ENCODE peak calls at places on chromosomes 13 and 19, in ten cellular contexts. O, B, N, P, H, W, T, G, A and L are unnamed samples.

GRCh38 chr19:52922841-52923781 is at the start of gene ZNF888:
- DNase-seq in O (peak; percentile 81), G (peak; percentile 97), T (peak; percentile 83), W (peak; percentile 91), N (peak; percentile 94), P (peak; percentile 92), H (peak; percentile 91), B (peak; percentile 70), A (peak; percentile 79), L (peak; percentile 96)

GRCh38 chr13:98643479-98643878 is 66.6 kb upstream of the STK24 start:
- DNase-seq in G (no peak), B (no peak), T (no peak), W (no peak), O (no peak), A (no peak), P (no peak), N (no peak), H (no peak), L (no peak)

GRCh38 chr13:105994340-105994739 is 541.1 kb downstream of the EFNB2 start:
- DNase-seq in A (no peak), W (no peak), N (no peak), H (no peak), T (no peak), B (no peak), O (no peak), P (no peak), G (no peak), L (no peak)

GRCh38 chr19:35528218-35529038 is at the start of gene SBSN:
- DNase-seq in T (no peak), G (no peak), A (no peak), B (no peak), W (no peak), O (no peak), P (no peak), H (no peak), N (no peak), L (no peak)

GRCh38 chr13:32846020-32846451 is 170.2 kb upstream of the KL start:
- DNase-seq in T (no peak), H (no peak), G (no peak), N (no peak), B (no peak), O (no peak), A (no peak), W (no peak), P (no peak), L (no peak)

GRCh38 chr13:60044321-60044720 is 119.4 kb downstream of the DIAPH3 start:
- DNase-seq in H (no peak), G (no peak), P (no peak), O (no peak), A (no peak), N (no peak), T (no peak), W (no peak), B (no peak), L (no peak)

GRCh38 chr13:79654520-79654919 is 173.6 kb downstream of the NDFIP2 start:
- DNase-seq in T (no peak), B (no peak), G (no peak), P (no peak), H (no peak), N (no peak), W (no peak), O (no peak), A (no peak), L (no peak)

GRCh38 chr13:44903596-44903995 is 85.7 kb downstream of the NUFIP1 start:
- DNase-seq in O (peak; percentile 69), H (peak; percentile 47), A (no peak), B (peak; percentile 26), W (peak; percentile 81), N (peak; percentile 93), P (no peak), T (no peak), G (no peak), L (peak; percentile 67)

GRCh38 chr13:40247845-40248244 is 418.6 kb downstream of the FOXO1 start:
- DNase-seq in P (no peak), O (no peak), A (no peak), T (no peak), N (no peak), G (no peak), W (no peak), B (no peak), H (no peak), L (no peak)

GRCh38 chr19:53537523-53538377 is at the start of gene ZNF331:
- DNase-seq in G (peak; percentile 95), W (peak; percentile 84), P (peak; percentile 96), O (peak; percentile 83), H (peak; percentile 79), N (peak; percentile 94), B (peak; percentile 69), T (peak; percentile 84), A (peak; percentile 90), L (peak; percentile 93)

GRCh38 chr13:37369618-37370017 is 228.9 kb downstream of the POSTN start:
- DNase-seq in T (no peak), G (no peak), P (no peak), H (no peak), B (no peak), O (no peak), N (no peak), A (no peak), W (no peak), L (no peak)

GRCh38 chr13:50512602-50513527 is 330.6 kb downstream of the DLEU7 start:
- DNase-seq in W (peak; percentile 65), O (peak; percentile 73), T (peak; percentile 63), G (peak; percentile 95), A (no peak), N (peak; percentile 80), P (peak; percentile 69), B (no peak), H (no peak), L (peak; percentile 81)

GRCh38 chr19:35357867-35358573 is at the start of gene FFAR3:
- DNase-seq in T (peak; percentile 49), B (peak; percentile 42), W (no peak), G (no peak), H (peak; percentile 58), P (no peak), A (no peak), N (peak; percentile 67), O (peak; percentile 38), L (peak; percentile 68)

GRCh38 chr19:55676889-55677505 is 2.0 kb downstream of the EPN1 start:
- DNase-seq in N (no peak), H (no peak), B (no peak), A (no peak), G (peak; percentile 65), W (no peak), O (no peak), P (no peak), T (no peak), L (no peak)

GRCh38 chr19:55678121-55678671 is 3.2 kb downstream of the EPN1 start:
- DNase-seq in O (no peak), G (peak; percentile 97), T (no peak), B (peak; percentile 41), P (no peak), A (no peak), H (no peak), N (no peak), W (no peak), L (no peak)

GRCh38 chr19:55675661-55676354 is 782 bp downstream of the EPN1 start:
- DNase-seq in T (no peak), H (no peak), G (peak; percentile 58), B (no peak), W (no peak), O (no peak), P (no peak), N (no peak), A (no peak), L (no peak)

GRCh38 chr19:55676384-55676783 is 1.4 kb downstream of the EPN1 start:
- DNase-seq in B (no peak), A (no peak), W (no peak), P (no peak), H (peak; percentile 86), N (no peak), T (no peak), G (peak; percentile 56), O (no peak), L (no peak)

DNA sequence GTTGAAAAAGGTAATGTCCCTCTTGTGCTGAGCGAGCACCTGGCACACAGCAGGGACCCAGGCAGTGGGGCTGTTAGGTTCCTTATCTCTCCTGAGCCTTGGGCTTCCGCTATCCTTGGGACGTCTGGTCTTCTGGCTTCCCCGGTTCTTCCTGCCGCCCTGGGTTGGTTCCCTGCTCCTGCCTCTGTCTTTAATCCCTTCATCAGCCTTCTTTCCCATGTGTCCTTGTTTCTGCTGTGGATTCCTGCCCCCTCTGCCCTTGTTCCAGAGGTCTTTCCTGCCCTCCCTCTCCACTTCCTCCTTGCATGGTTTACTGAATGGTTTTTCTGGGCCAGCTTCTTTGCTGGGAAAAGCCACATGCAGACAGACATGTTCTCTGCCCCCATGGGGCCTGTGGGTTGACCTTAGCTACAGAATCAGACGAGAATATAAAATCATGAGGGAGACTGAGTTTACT is 2.6 kb downstream of the EPN1 start:
- DNase-seq in O (no peak), B (no peak), A (no peak), G (no peak), H (peak; percentile 51), N (no peak), W (no peak), P (no peak), T (no peak), L (no peak)
- H3K27ac ChIP-seq in O (peak overlapping the region; percentile 47), B (peak overlapping the region; percentile 17), A (no peak overlapping the region), G (peak overlapping the region; percentile 94), H (peak overlapping the region; percentile 43), N (peak overlapping the region; percentile 4), W (peak overlapping the region; percentile 42), P (no peak overlapping the region), T (peak overlapping the region; percentile 77), L (peak overlapping the region; percentile 36)

DNA sequence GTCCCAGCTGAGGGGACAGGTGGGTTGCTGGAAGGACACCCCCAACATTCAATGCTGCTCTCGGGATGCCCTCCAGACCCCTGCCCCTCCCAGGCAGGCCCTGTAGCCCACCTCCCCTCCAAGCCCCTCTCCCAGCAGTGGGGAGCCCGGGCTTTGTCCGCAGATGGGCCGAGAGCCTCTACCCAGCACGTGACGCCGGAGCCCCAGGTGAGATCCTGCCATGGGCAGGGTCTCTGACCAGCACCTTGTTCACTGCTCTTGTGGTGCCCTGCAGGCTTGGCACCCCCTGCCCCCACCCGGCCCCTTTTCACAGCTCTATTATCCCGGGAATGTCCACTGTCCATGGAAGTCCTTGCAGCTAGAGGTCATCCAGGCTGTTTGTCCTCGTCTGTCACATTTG is 76.5 kb downstream of the C1QTNF9 start:
- DNase-seq in P (no peak), H (no peak), W (no peak), A (no peak), G (no peak), B (no peak), N (no peak), T (no peak), O (no peak), L (no peak)
- H3K27ac ChIP-seq in P (no peak overlapping the region), H (no peak overlapping the region), W (no peak overlapping the region), A (no peak overlapping the region), G (no peak overlapping the region), B (no peak overlapping the region), N (no peak overlapping the region), T (no peak overlapping the region), O (no peak overlapping the region), L (no peak overlapping the region)

GRCh38 chr19:16301999-16302694 is 22.5 kb upstream of the KLF2 start:
- DNase-seq in O (no peak), N (no peak), W (no peak), T (no peak), B (no peak), P (no peak), A (no peak), H (no peak), G (peak; percentile 93), L (no peak)
- H3K27ac ChIP-seq in O (no peak overlapping the region), N (no peak overlapping the region), W (no peak overlapping the region), T (no peak overlapping the region), B (no peak overlapping the region), P (no peak overlapping the region), A (no peak overlapping the region), H (no peak overlapping the region), G (peak overlapping the region; percentile 75), L (no peak overlapping the region)

GRCh38 chr19:2797280-2797679 is 12.0 kb downstream of the THOP1 start:
- DNase-seq in T (no peak), G (no peak), P (no peak), N (no peak), O (no peak), H (no peak), W (peak; percentile 58), B (no peak), A (no peak), L (no peak)
- H3K27ac ChIP-seq in T (no peak overlapping the region), G (no peak overlapping the region), P (no peak overlapping the region), N (no peak overlapping the region), O (peak overlapping the region; percentile 90), H (no peak overlapping the region), W (peak overlapping the region; percentile 47), B (no peak overlapping the region), A (no peak overlapping the region), L (no peak overlapping the region)